ENCODE peak calls at places on chromosomes 16 and 17, in seven cellular contexts. L is H1, N is fibroblast of pulmonary artery, J is neural progenitor cell, I is colonic mucosa, H is left ventricle myocardium inferior, C is GM12864. S is an unnamed sample.

GRCh38 chr16:64627781-64628180 is 494.1 kb downstream of the CDH11 start:
- DNase-seq in I (no peak), H (peak; percentile 65), C (no peak), J (no peak), N (no peak), L (no peak), S (no peak)

GRCh38 chr16:87056083-87056482 is 261.1 kb downstream of the C16orf95 start:
- DNase-seq in I (no peak), J (no peak), N (peak; percentile 55), L (no peak), C (no peak), H (no peak), S (no peak)

GRCh38 chr17:2952174-2952845 is 111.1 kb downstream of the OR1D5 start:
- DNase-seq in J (no peak), L (no peak), I (peak; percentile 12), C (no peak), N (no peak), H (no peak), S (no peak)

GRCh38 chr16:88924834-88925539 is 52.0 kb downstream of the CBFA2T3 start:
- DNase-seq in I (no peak), C (no peak), J (peak; percentile 61), H (no peak), L (no peak), N (peak; percentile 81), S (peak; percentile 94)

GRCh38 chr17:7632492-7632894 is 2.6 kb downstream of the SHBG start:
- DNase-seq in L (peak; percentile 66), N (peak; percentile 73), H (no peak), C (no peak), J (peak; percentile 70), I (peak; percentile 32), S (no peak)

GRCh38 chr16:20940864-20941634 is 40.5 kb downstream of the LYRM1 start:
- DNase-seq in J (no peak), H (no peak), N (no peak), L (no peak), C (no peak), I (no peak), S (no peak)

GRCh38 chr17:57370051-57370581 is 113.8 kb downstream of the MSI2 start:
- DNase-seq in C (no peak), N (peak; percentile 92), H (no peak), I (no peak), J (peak; percentile 18), L (no peak), S (no peak)

GRCh38 chr17:75498726-75499213 is 16.6 kb downstream of the CASKIN2 start:
- DNase-seq in I (no peak), L (no peak), N (peak; percentile 14), C (no peak), J (no peak), H (no peak), S (no peak)

GRCh38 chr17:16989230-16989952 is 17.5 kb upstream of the TNFRSF13B start:
- DNase-seq in L (no peak), N (no peak), C (peak; percentile 91), I (peak; percentile 56), H (no peak), J (no peak), S (no peak)

GRCh38 chr16:47916266-47916665 is 239.5 kb downstream of the ABCC12 start:
- DNase-seq in J (no peak), L (no peak), N (peak; percentile 9), H (no peak), C (no peak), I (no peak), S (no peak)

GRCh38 chr17:34364741-34365140 is 1.7 kb upstream of the CCL1 start:
- DNase-seq in L (no peak), I (no peak), H (no peak), C (no peak), N (no peak), J (no peak), S (no peak)

GRCh38 chr17:5110816-5111215 is 862 bp downstream of the ZNF232 start:
- DNase-seq in J (no peak), C (no peak), L (no peak), N (no peak), I (no peak), H (no peak), S (no peak)

GRCh38 chr16:86343733-86344585 is 166.4 kb upstream of the FOXF1 start:
- DNase-seq in N (peak; percentile 65), J (no peak), L (no peak), H (no peak), C (no peak), I (no peak), S (no peak)

GRCh38 chr17:18100616-18101015 is 7.9 kb upstream of the MYO15A start:
- DNase-seq in C (no peak), H (no peak), J (no peak), L (no peak), I (no peak), N (no peak), S (no peak)

GRCh38 chr17:75047398-75048098 is 523 bp downstream of the KCTD2 start:
- DNase-seq in N (no peak), H (peak; percentile 42), L (no peak), I (peak; percentile 50), J (peak; percentile 63), C (no peak), S (no peak)

GRCh38 chr17:17363638-17364337 is 60.6 kb downstream of the NT5M start:
- DNase-seq in C (no peak), H (no peak), L (no peak), N (no peak), J (peak; percentile 1), I (no peak), S (no peak)

GRCh38 chr17:49494937-49495841 is at the start of gene NGFR:
- DNase-seq in N (no peak), I (peak; percentile 35), C (no peak), J (peak; percentile 90), L (peak; percentile 79), H (peak; percentile 54), S (no peak)

GRCh38 chr17:18102640-18103039 is 5.9 kb upstream of the MYO15A start:
- DNase-seq in C (no peak), L (no peak), I (no peak), J (no peak), N (no peak), H (no peak), S (no peak)

GRCh38 chr17:60138769-60139437 is 10.9 kb upstream of the CA4 start:
- DNase-seq in J (no peak), L (peak; percentile 54), C (no peak), H (no peak), I (no peak), N (no peak), S (no peak)

GRCh38 chr17:43994272-43995149 is 9.9 kb upstream of the NAGS start:
- DNase-seq in I (peak; percentile 60), H (peak; percentile 54), N (peak; percentile 68), L (peak; percentile 92), C (no peak), J (peak; percentile 86), S (no peak)

GRCh38 chr16:11497329-11497805 is 89.4 kb downstream of the LITAF start:
- DNase-seq in I (peak; percentile 78), H (peak; percentile 89), L (peak; percentile 67), J (peak; percentile 66), N (peak; percentile 55), C (no peak), S (peak; percentile 92)
- TF ChIP-seq CTCF in I (no peak), H (peak; percentile 28), L (no peak), J (no peak), N (peak; percentile 2), C (no peak), S (no peak)

GRCh38 chr16:56933828-56934598 is 2.1 kb downstream of the HERPUD1 start:
- DNase-seq in N (no peak), I (no peak), J (no peak), C (no peak), L (no peak), H (no peak), S (no peak)
- TF ChIP-seq CTCF in N (no peak), I (no peak), J (no peak), C (no peak), L (no peak), H (no peak), S (no peak)

GRCh38 chr17:73342549-73343167 is 30.9 kb upstream of the CDC42EP4 start:
- DNase-seq in N (peak; percentile 74), I (no peak), J (peak; percentile 70), H (no peak), C (no peak), L (no peak), S (no peak)
- TF ChIP-seq CTCF in N (peak; percentile 35), I (no peak), J (peak; percentile 31), H (no peak), C (peak; percentile 21), L (peak; percentile 27), S (no peak)

GRCh38 chr16:9296273-9296593 is 204.8 kb downstream of the HAPSTR1 start:
- DNase-seq in C (no peak), I (no peak), L (no peak), H (no peak), N (no peak), J (no peak), S (no peak)

GRCh38 chr16:9302102-9302501 is 210.7 kb downstream of the HAPSTR1 start:
- DNase-seq in N (no peak), J (no peak), H (no peak), I (peak; percentile 35), L (no peak), C (no peak), S (no peak)

GRCh38 chr16:9300252-9300651 is 208.8 kb downstream of the HAPSTR1 start:
- DNase-seq in H (no peak), J (no peak), L (no peak), N (no peak), I (no peak), C (no peak), S (no peak)

GRCh38 chr16:9297437-9298113 is 206.1 kb downstream of the HAPSTR1 start:
- DNase-seq in C (no peak), N (no peak), I (no peak), L (peak; percentile 77), H (no peak), J (peak; percentile 61), S (no peak)
- TF ChIP-seq CTCF in C (peak; percentile 58), N (peak; percentile 19), I (peak; percentile 39), L (peak; percentile 96), H (peak; percentile 68), J (peak; percentile 64), S (peak; percentile 33)

GRCh38 chr17:39636927-39637736 is at the start of gene STARD3:
- DNase-seq in N (peak; percentile 88), I (peak; percentile 96), L (peak; percentile 92), H (peak; percentile 95), C (peak; percentile 67), J (peak; percentile 96), S (peak; percentile 94)
- TF ChIP-seq CTCF in N (no peak), I (no peak), L (no peak), H (peak; percentile 30), C (no peak), J (peak; percentile 19), S (no peak)

S was measured in osteocyte.